ENCODE peak calls at places on chromosomes 5 and 9, in six cellular contexts. R is germinal center, A is neuronal stem cell, D is renal cortical epithelial cell, K is KBM-7, E is AG08395. I is an unnamed sample.

GRCh38 chr5:143682221-143682620 is 129.7 kb upstream of the HMHB1 start:
- DNase-seq in E (peak), K (no peak), A (no peak), R (no peak), D (no peak), I (no peak)

GRCh38 chr5:150399158-150400019 is 13.3 kb downstream of the CD74 start:
- DNase-seq in D (no peak), R (peak), E (no peak), A (no peak), K (no peak), I (no peak)

GRCh38 chr5:25439025-25439424 is 794.2 kb upstream of the CDH10 start:
- DNase-seq in D (no peak), E (no peak), K (no peak), A (no peak), R (no peak), I (no peak)

GRCh38 chr9:90034071-90034470 is 429.3 kb downstream of the GADD45G start:
- DNase-seq in D (no peak), E (no peak), R (no peak), K (no peak), A (no peak), I (no peak)

GRCh38 chr9:99144966-99145365 is 40.1 kb downstream of the TGFBR1 start:
- DNase-seq in K (no peak), A (no peak), E (no peak), R (no peak), D (no peak), I (no peak)

GRCh38 chr9:123375725-123376132 is 19.7 kb downstream of the CRB2 start:
- DNase-seq in E (peak), K (peak), A (no peak), R (no peak), D (peak), I (no peak)

GRCh38 chr5:111748304-111748763 is 8.7 kb downstream of the NREP start:
- DNase-seq in E (peak), A (no peak), D (peak), K (no peak), R (no peak), I (peak)

GRCh38 chr9:16092627-16093091 is 539.8 kb downstream of the CCDC171 start:
- DNase-seq in D (no peak), A (no peak), R (no peak), E (no peak), K (no peak), I (no peak)

GRCh38 chr9:81844131-81844567 is 84.1 kb upstream of the SPATA31D4 start:
- DNase-seq in E (no peak), K (no peak), A (no peak), R (no peak), D (peak), I (no peak)

GRCh38 chr9:134634667-134635230 is 6.9 kb upstream of the COL5A1 start:
- DNase-seq in A (no peak), R (no peak), D (no peak), E (no peak), K (no peak), I (no peak)

GRCh38 chr5:149824851-149825250 is 94.7 kb downstream of the PPARGC1B start:
- DNase-seq in E (no peak), D (no peak), K (no peak), R (no peak), A (no peak), I (no peak)

GRCh38 chr5:136655429-136655828 is 290.1 kb upstream of the TRPC7 start:
- DNase-seq in K (no peak), D (peak), R (no peak), A (no peak), E (no peak), I (no peak)

GRCh38 chr5:78523314-78524193 is 125.0 kb downstream of the LHFPL2 start:
- DNase-seq in E (no peak), R (no peak), D (no peak), A (no peak), K (no peak), I (no peak)

GRCh38 chr5:166952055-166952454 is 1339.4 kb upstream of the WWC1 start:
- DNase-seq in R (no peak), A (no peak), K (no peak), E (no peak), D (no peak), I (no peak)

GRCh38 chr9:6944896-6945295 is 187.1 kb downstream of the KDM4C start:
- DNase-seq in K (no peak), D (peak), R (no peak), E (no peak), A (no peak), I (no peak)

GRCh38 chr9:110058304-110058953 is 149.5 kb downstream of the C9orf152 start:
- DNase-seq in D (peak), E (no peak), K (peak), A (no peak), R (peak), I (no peak)

GRCh38 chr9:136482046-136482792 is 621 bp downstream of the SEC16A start:
- DNase-seq in A (peak), D (peak), R (peak), K (peak), E (peak), I (no peak)

GRCh38 chr5:103424453-103425205 is 138.0 kb downstream of the NUDT12 start:
- DNase-seq in K (no peak), E (peak), R (no peak), D (peak), A (no peak), I (peak)

GRCh38 chr5:126007841-126008240 is 415.4 kb upstream of the GRAMD2B start:
- DNase-seq in E (no peak), K (no peak), R (no peak), A (no peak), D (peak), I (no peak)

GRCh38 chr9:133256057-133256461 is 18.9 kb downstream of the ABO start:
- DNase-seq in K (no peak), A (no peak), D (no peak), E (no peak), R (no peak), I (no peak)

GRCh38 chr5:61184708-61185107 is 22.4 kb upstream of the SMIM15 start:
- DNase-seq in E (peak), R (no peak), K (no peak), D (peak), A (no peak), I (no peak)

GRCh38 chr9:135973276-135974219 is 12.4 kb upstream of the UBAC1 start:
- DNase-seq in K (no peak), R (no peak), E (no peak), A (no peak), D (no peak), I (no peak)

GRCh38 chr9:109487247-109487646 is 10.9 kb downstream of the PTPN3 start:
- DNase-seq in D (peak), K (no peak), R (no peak), E (no peak), A (no peak), I (no peak)

GRCh38 chr5:9927521-9927997 is 297.4 kb upstream of the TAS2R1 start:
- DNase-seq in E (peak), R (no peak), A (no peak), D (peak), K (no peak), I (no peak)

GRCh38 chr9:133990366-133991210 is 1.5 kb downstream of the VAV2 start:
- DNase-seq in D (peak), E (peak), K (no peak), R (no peak), A (peak), I (peak)